ENCODE peak calls at places on chromosomes 11 and 22, in eight cellular contexts. F is caudate nucleus, O is psoas muscle, R is AG20443, X is NCI-H1417, N is non-pigmented ciliary epithelial cell, B is astrocyte, G is dorsolateral prefrontal cortex. L is an unnamed sample.

GRCh38 chr11:70745936-70746335 is 347.6 kb downstream of the CTTN start:
- DNase-seq in F (no peak), O (no peak), R (no peak), X (no peak), N (no peak), B (no peak), G (no peak), L (no peak)

GRCh38 chr22:32591620-32592019 is 117.0 kb downstream of the FBXO7 start:
- DNase-seq in F (no peak), O (no peak), R (peak; percentile 90), X (no peak), N (peak; percentile 67), B (peak; percentile 96), G (no peak), L (no peak)

GRCh38 chr11:86414032-86414431 is 39.3 kb downstream of the CCDC81 start:
- DNase-seq in F (no peak), O (no peak), R (no peak), X (no peak), N (no peak), B (no peak), G (no peak), L (no peak)

GRCh38 chr11:88231894-88232482 is 56.7 kb upstream of the RAB38 start:
- DNase-seq in F (no peak), O (no peak), R (peak; percentile 63), X (peak; percentile 77), N (peak; percentile 5), B (peak; percentile 20), G (no peak), L (no peak)

GRCh38 chr11:78961938-78962701 is 387.5 kb upstream of the NARS2 start:
- DNase-seq in F (no peak), O (no peak), R (peak; percentile 59), X (peak; percentile 97), N (no peak), B (peak; percentile 50), G (peak; percentile 38), L (peak; percentile 77)

GRCh38 chr11:95720219-95720618 is 69.4 kb downstream of the FAM76B start:
- DNase-seq in F (no peak), O (no peak), R (no peak), X (no peak), N (no peak), B (no peak), G (no peak), L (no peak)

GRCh38 chr11:57499413-57499982 is 16.0 kb downstream of the SLC43A1 start:
- DNase-seq in F (peak; percentile 62), O (peak; percentile 97), R (peak; percentile 100), X (peak; percentile 86), N (peak; percentile 37), B (peak; percentile 69), G (peak; percentile 91), L (peak; percentile 97)

GRCh38 chr22:35629406-35630234 is 12.5 kb upstream of the MB start:
- DNase-seq in F (no peak), O (peak; percentile 76), R (peak; percentile 95), X (no peak), N (peak; percentile 85), B (peak; percentile 98), G (no peak), L (no peak)

GRCh38 chr22:22786301-22787115 is 101.1 kb upstream of the IGLL5 start:
- DNase-seq in F (no peak), O (no peak), R (no peak), X (peak; percentile 89), N (no peak), B (no peak), G (no peak), L (no peak)

GRCh38 chr11:31487848-31488247 is 21.6 kb downstream of the IMMP1L start:
- DNase-seq in F (no peak), O (no peak), R (peak; percentile 29), X (peak; percentile 29), N (no peak), B (peak; percentile 52), G (no peak), L (no peak)

GRCh38 chr22:19868773-19869471 is 14.2 kb upstream of the GNB1L start:
- DNase-seq in F (no peak), O (peak; percentile 8), R (no peak), X (peak; percentile 7), N (no peak), B (no peak), G (peak; percentile 63), L (peak; percentile 13)

GRCh38 chr11:6418958-6419611 is at the start of gene APBB1:
- DNase-seq in F (peak; percentile 56), O (peak; percentile 77), R (peak; percentile 94), X (peak; percentile 87), N (no peak), B (peak; percentile 28), G (peak; percentile 57), L (peak; percentile 79)

GRCh38 chr11:86726118-86726748 is 53.8 kb upstream of the ME3 start:
- DNase-seq in F (no peak), O (no peak), R (no peak), X (no peak), N (no peak), B (peak; percentile 85), G (no peak), L (no peak)

GRCh38 chr11:61654397-61654829 is 25.8 kb upstream of the DAGLA start:
- DNase-seq in F (no peak), O (peak; percentile 43), R (no peak), X (no peak), N (no peak), B (no peak), G (no peak), L (no peak)

GRCh38 chr11:75655619-75656018 is 13.2 kb downstream of the MAP6 start:
- DNase-seq in F (no peak), O (no peak), R (peak; percentile 56), X (no peak), N (no peak), B (peak; percentile 73), G (no peak), L (no peak)

GRCh38 chr11:88115828-88116410 is 59.3 kb downstream of the RAB38 start:
- DNase-seq in F (no peak), O (no peak), R (no peak), X (no peak), N (no peak), B (no peak), G (no peak), L (no peak)

GRCh38 chr11:124115782-124116616 is 749 bp downstream of the VWA5A start:
- DNase-seq in F (no peak), O (no peak), R (peak; percentile 16), X (peak; percentile 71), N (no peak), B (no peak), G (no peak), L (no peak)

L was measured in glutamatergic neuron.